ENCODE peak calls at places on chromosomes 2 and 18, in four cellular contexts. F is GM23338, Z is HepG2, W is IMR-90. U is an unnamed sample.

GRCh38 chr2:149562304-149562703 is 25.3 kb downstream of the MMADHC start:
- DNase-seq in F (no peak), Z (peak), W (peak), U (no peak)

GRCh38 chr2:238948765-238949641 is 101.1 kb downstream of the TWIST2 start:
- DNase-seq in F (no peak), Z (no peak), W (peak), U (no peak)

GRCh38 chr2:72137498-72138010 is 10.1 kb downstream of the CYP26B1 start:
- DNase-seq in F (peak), Z (peak), W (peak), U (peak)

GRCh38 chr2:168432565-168433186 is 23.4 kb upstream of the CERS6 start:
- DNase-seq in F (no peak), Z (no peak), W (no peak), U (no peak)

GRCh38 chr18:35055105-35055504 is 13.9 kb downstream of the MAPRE2 start:
- DNase-seq in F (no peak), Z (no peak), W (no peak), U (no peak)

GRCh38 chr2:46993501-46993900 is 77.9 kb upstream of the MCFD2 start:
- DNase-seq in F (no peak), Z (no peak), W (no peak), U (no peak)

GRCh38 chr2:227509824-227510619 is 38.1 kb downstream of the AGFG1 start:
- DNase-seq in F (peak), Z (peak), W (peak), U (no peak)

GRCh38 chr18:59783138-59783537 is 85.9 kb upstream of the CCBE1 start:
- DNase-seq in F (peak), Z (peak), W (peak), U (peak)

GRCh38 chr2:30185175-30185574 is 38.4 kb downstream of the YPEL5 start:
- DNase-seq in F (no peak), Z (peak), W (peak), U (no peak)

GRCh38 chr2:234137400-234138014 is 87.0 kb downstream of the SPP2 start:
- DNase-seq in F (no peak), Z (no peak), W (peak), U (no peak)

GRCh38 chr2:236959876-236960275 is 125.8 kb upstream of the COPS8 start:
- DNase-seq in F (no peak), Z (no peak), W (no peak), U (no peak)

GRCh38 chr18:48122376-48122775 is 191.9 kb upstream of the SMAD2 start:
- DNase-seq in F (no peak), Z (no peak), W (no peak), U (no peak)

GRCh38 chr2:28004086-28004485 is 113.6 kb downstream of the BABAM2 start:
- DNase-seq in F (no peak), Z (no peak), W (peak), U (no peak)

GRCh38 chr2:76197842-76198448 is 487.2 kb upstream of the GCFC2 start:
- DNase-seq in F (peak), Z (peak), W (peak), U (peak)

GRCh38 chr2:48717826-48718225 is 37.7 kb downstream of the LHCGR start:
- DNase-seq in F (no peak), Z (no peak), W (no peak), U (no peak)

GRCh38 chr2:45264227-45265225 is 255.3 kb upstream of the SIX2 start:
- DNase-seq in F (peak), Z (no peak), W (peak), U (peak)

GRCh38 chr2:85288244-85288725 is 39.5 kb downstream of the TGOLN2 start:
- DNase-seq in F (peak), Z (no peak), W (peak), U (no peak)

GRCh38 chr2:220053919-220054318 is 426.5 kb downstream of the SLC4A3 start:
- DNase-seq in F (peak), Z (no peak), W (peak), U (peak)

GRCh38 chr2:228846161-228846560 is 424.9 kb downstream of the PID1 start:
- DNase-seq in F (no peak), Z (no peak), W (no peak), U (no peak)

GRCh38 chr2:239299218-239299939 is 101.4 kb downstream of the HDAC4 start:
- DNase-seq in F (no peak), Z (peak), W (no peak), U (no peak)

GRCh38 chr2:102615620-102616436 is 3.5 kb upstream of the SLC9A2 start:
- DNase-seq in F (peak), Z (peak), W (peak), U (peak)

GRCh38 chr2:17966793-17967192 is 88.3 kb downstream of the KCNS3 start:
- DNase-seq in F (no peak), Z (no peak), W (no peak), U (peak)

GRCh38 chr2:179622122-179622521 is 239.3 kb downstream of the ZNF385B start:
- DNase-seq in F (no peak), Z (no peak), W (peak), U (no peak)

GRCh38 chr2:132550285-132550684 is 119.7 kb downstream of the LYPD1 start:
- DNase-seq in F (peak), Z (no peak), W (no peak), U (no peak)

GRCh38 chr2:38863061-38863695 is 12.6 kb downstream of the DHX57 start:
- DNase-seq in F (no peak), Z (no peak), W (no peak), U (no peak)

GRCh38 chr2:230657462-230657861 is 55.2 kb upstream of the CAB39 start:
- DNase-seq in F (no peak), Z (no peak), W (no peak), U (no peak)

GRCh38 chr2:82301506-82301905 is 1997.0 kb upstream of the LRRTM1 start:
- DNase-seq in F (no peak), Z (no peak), W (no peak), U (no peak)

GRCh38 chr18:75075016-75075305 is 134.0 kb downstream of the PTGR3 start:
- DNase-seq in F (no peak), Z (no peak), W (no peak), U (no peak)

GRCh38 chr2:200944467-200945394 is 18.7 kb downstream of the ORC2 start:
- DNase-seq in F (no peak), Z (peak), W (peak), U (no peak)

GRCh38 chr2:178761759-178762371 is 45.4 kb downstream of the TTN start:
- DNase-seq in F (peak), Z (peak), W (peak), U (peak)

GRCh38 chr18:72601481-72601880 is 57.3 kb upstream of the CBLN2 start:
- DNase-seq in F (no peak), Z (no peak), W (no peak), U (no peak)

GRCh38 chr2:133296396-133296795 is 271.9 kb downstream of the NCKAP5 start:
- DNase-seq in F (no peak), Z (no peak), W (peak), U (no peak)

GRCh38 chr2:71466301-71467179 is 13.2 kb downstream of the DYSF start:
- DNase-seq in F (peak), Z (no peak), W (no peak), U (no peak)

GRCh38 chr18:2882201-2882600 is 35.4 kb downstream of the EMILIN2 start:
- DNase-seq in F (no peak), Z (no peak), W (no peak), U (no peak)

GRCh38 chr18:2880473-2880872 is 33.7 kb downstream of the EMILIN2 start:
- DNase-seq in F (peak), Z (no peak), W (no peak), U (no peak)

GRCh38 chr18:2881088-2881487 is 34.3 kb downstream of the EMILIN2 start:
- DNase-seq in F (no peak), Z (no peak), W (peak), U (no peak)

GRCh38 chr18:2883137-2883671 is 36.4 kb downstream of the EMILIN2 start:
- DNase-seq in F (no peak), Z (no peak), W (no peak), U (no peak)

DNA sequence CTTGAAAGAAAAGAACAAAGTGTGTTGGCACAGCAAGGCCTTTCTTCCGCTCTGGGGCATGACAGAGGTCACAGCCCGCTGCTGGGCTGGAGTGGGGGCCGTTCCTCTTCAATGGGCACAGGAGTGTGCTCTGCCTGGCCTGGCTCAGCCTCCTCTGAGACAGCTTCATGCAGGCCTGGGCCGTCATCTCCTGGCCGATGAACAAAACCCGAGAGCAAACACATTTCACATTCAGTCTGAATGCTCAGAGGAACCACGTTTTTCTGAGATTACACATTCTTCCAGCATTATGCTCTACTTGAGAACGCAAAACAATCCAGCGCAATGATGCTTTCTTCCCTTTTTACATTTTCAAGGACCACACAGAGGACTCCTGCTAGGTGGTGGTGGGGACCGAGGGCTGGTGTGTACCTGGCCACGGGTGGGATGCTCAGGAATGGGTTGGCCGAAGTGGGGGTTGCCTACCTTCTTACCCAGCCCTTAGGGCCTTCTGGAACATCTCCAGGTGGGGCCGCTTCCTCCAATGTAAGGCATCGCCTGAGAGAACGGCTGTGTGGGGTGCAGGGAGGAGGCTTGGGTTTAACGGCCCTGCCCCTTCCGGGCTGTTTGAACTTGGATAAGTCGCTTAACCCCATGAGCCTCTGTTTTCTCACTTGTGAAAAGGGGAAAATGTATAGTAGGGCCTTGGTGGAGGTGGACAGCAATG is 34.8 kb downstream of the EMILIN2 start:
- DNase-seq in F (no peak), Z (no peak), W (peak), U (no peak)
- H2AFZ ChIP-seq in F (no peak), Z (no peak), W (peak), U (no peak)

GRCh38 chr2:44083054-44083453 is 85.6 kb upstream of the PPM1B start:
- DNase-seq in F (no peak), Z (no peak), W (no peak), U (no peak)

GRCh38 chr2:44086639-44087036 is 82.0 kb upstream of the PPM1B start:
- DNase-seq in F (no peak), Z (no peak), W (no peak), U (no peak)

GRCh38 chr2:44084850-44085249 is 83.8 kb upstream of the PPM1B start:
- DNase-seq in F (no peak), Z (no peak), W (no peak), U (no peak)

GRCh38 chr2:44087714-44088092 is 81.0 kb upstream of the PPM1B start:
- DNase-seq in F (peak), Z (peak), W (no peak), U (no peak)

GRCh38 chr2:44087037-44087713 is 81.5 kb upstream of the PPM1B start:
- DNase-seq in F (peak), Z (peak), W (peak), U (peak)
- H2AFZ ChIP-seq in F (peak), Z (peak), W (peak), U (peak)

DNA sequence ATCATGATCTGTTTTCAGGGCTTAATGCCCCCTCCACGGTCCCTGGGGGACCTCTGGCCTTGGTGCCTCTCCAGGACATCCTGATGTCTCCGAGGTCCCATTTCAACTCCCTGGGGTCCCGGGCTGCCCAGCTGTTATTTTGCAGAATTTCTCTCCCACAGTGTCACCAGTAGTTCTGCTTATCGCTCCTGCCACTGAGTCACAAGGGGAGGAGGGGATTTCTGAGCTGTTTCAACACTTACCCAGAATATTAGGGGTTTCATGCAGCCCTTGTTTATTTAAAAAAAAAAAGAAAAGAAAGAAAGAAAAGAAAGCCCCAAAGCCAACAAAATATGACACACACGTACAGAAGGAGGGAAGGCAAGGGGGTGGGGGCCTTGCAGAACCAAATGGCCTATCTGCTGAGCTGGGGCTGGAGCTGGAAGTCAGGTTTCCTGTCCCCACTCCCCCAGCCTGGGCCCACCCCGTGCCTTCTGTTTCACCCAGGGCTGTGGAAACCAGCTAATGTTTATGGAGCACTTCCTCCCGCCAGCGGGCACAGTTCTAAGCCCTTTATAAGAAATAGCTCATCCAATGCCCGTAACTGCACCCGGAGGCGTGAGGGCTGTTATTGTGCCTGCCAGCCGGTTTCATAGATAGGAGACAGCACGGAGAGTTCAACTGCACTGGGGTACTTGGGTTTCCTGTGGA is 8.4 kb upstream of the ARID5A start:
- DNase-seq in F (no peak), Z (no peak), W (peak), U (peak)
- H2AFZ ChIP-seq in F (peak), Z (no peak), W (peak), U (no peak)

GRCh38 chr2:32277363-32277673 is 386 bp upstream of the YIPF4 start:
- DNase-seq in F (no peak), Z (no peak), W (no peak), U (no peak)
- H2AFZ ChIP-seq in F (no peak), Z (peak), W (peak), U (peak)